ENCODE peak calls at places on chromosomes 12 and 14, in four cellular contexts. B is HepG2, J is SK-N-SH, Q is K562. F is an unnamed sample.

GRCh38 chr14:85280074-85280473 is 249.9 kb upstream of the FLRT2 start:
- DNase-seq in B (no peak), J (no peak), Q (no peak), F (no peak)

GRCh38 chr14:64841121-64841611 is 38.5 kb downstream of the SPTB start:
- DNase-seq in Q (peak), B (peak), J (no peak), F (peak)

GRCh38 chr14:94174622-94175402 is 690 bp downstream of the PPP4R4 start:
- DNase-seq in J (peak), B (no peak), Q (no peak), F (no peak)

GRCh38 chr12:123387508-123388217 is 3.7 kb downstream of the KMT5A start:
- DNase-seq in J (no peak), Q (peak), B (no peak), F (no peak)

GRCh38 chr14:52060080-52060479 is 8.8 kb downstream of the NID2 start:
- DNase-seq in J (no peak), Q (no peak), B (no peak), F (no peak)

GRCh38 chr14:70886421-70887206 is 20.6 kb upstream of the PCNX1 start:
- DNase-seq in J (no peak), Q (peak), B (no peak), F (no peak)

GRCh38 chr12:130236421-130236820 is 74.2 kb downstream of the FZD10 start:
- DNase-seq in B (no peak), J (no peak), Q (no peak), F (no peak)

GRCh38 chr12:110935588-110935987 is 15.2 kb upstream of the MYL2 start:
- DNase-seq in Q (no peak), B (no peak), J (no peak), F (no peak)

DNA sequence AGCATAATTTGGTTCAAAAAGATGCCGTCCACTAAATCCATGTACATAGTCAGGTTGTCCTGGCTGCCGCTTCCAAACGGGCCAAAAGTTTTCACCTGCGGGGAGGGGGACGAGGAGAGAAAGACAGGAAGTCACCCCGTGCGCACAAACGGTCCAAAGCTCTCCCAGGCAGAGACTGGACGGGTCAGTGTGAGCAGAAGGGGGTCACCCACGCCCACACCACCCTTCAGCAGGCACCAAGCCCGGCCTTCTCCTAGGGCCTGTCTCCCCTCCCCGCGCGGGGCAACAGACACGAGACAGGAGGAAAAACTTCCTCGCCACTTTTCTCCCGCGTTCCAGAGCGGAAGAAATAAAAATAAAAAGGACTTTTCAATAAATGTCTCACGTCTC is 881 bp downstream of the CCDC88C start:
- DNase-seq in Q (peak), B (no peak), J (no peak), F (no peak)
- TF ChIP-seq ELF1 in Q (no peak), B (no peak), J (no peak), F (no peak)

GRCh38 chr14:57851354-57851753 is 14.5 kb downstream of the SLC35F4 start:
- DNase-seq in Q (no peak), J (no peak), B (no peak), F (no peak)
- H3K4me2 ChIP-seq in Q (no peak), J (no peak), B (no peak), F (no peak)

GRCh38 chr14:45698462-45699134 is 445.6 kb upstream of the MIS18BP1 start:
- DNase-seq in B (no peak), J (no peak), Q (no peak), F (no peak)
- TF ChIP-seq ELF1 in B (no peak), J (no peak), Q (no peak), F (no peak)

GRCh38 chr12:66692986-66693385 is 14.1 kb upstream of the GRIP1 start:
- DNase-seq in Q (no peak), J (no peak), B (no peak), F (no peak)

GRCh38 chr12:66694666-66695065 is 15.8 kb upstream of the GRIP1 start:
- DNase-seq in J (no peak), Q (no peak), B (no peak), F (no peak)

GRCh38 chr12:66693901-66694513 is 15.1 kb upstream of the GRIP1 start:
- DNase-seq in J (peak), Q (peak), B (peak), F (peak)

GRCh38 chr12:66697404-66697803 is 18.5 kb upstream of the GRIP1 start:
- DNase-seq in B (no peak), Q (no peak), J (no peak), F (no peak)

GRCh38 chr12:66695130-66695529 is 16.3 kb upstream of the GRIP1 start:
- DNase-seq in Q (no peak), B (no peak), J (no peak), F (no peak)
- H3K4me2 ChIP-seq in Q (no peak), B (no peak), J (no peak), F (no peak)

GRCh38 chr14:99972748-99973466 is 92.3 kb upstream of the EVL start:
- DNase-seq in J (no peak), B (no peak), Q (no peak), F (no peak)
- TF ChIP-seq ELF1 in J (no peak), B (no peak), Q (no peak), F (no peak)

DNA sequence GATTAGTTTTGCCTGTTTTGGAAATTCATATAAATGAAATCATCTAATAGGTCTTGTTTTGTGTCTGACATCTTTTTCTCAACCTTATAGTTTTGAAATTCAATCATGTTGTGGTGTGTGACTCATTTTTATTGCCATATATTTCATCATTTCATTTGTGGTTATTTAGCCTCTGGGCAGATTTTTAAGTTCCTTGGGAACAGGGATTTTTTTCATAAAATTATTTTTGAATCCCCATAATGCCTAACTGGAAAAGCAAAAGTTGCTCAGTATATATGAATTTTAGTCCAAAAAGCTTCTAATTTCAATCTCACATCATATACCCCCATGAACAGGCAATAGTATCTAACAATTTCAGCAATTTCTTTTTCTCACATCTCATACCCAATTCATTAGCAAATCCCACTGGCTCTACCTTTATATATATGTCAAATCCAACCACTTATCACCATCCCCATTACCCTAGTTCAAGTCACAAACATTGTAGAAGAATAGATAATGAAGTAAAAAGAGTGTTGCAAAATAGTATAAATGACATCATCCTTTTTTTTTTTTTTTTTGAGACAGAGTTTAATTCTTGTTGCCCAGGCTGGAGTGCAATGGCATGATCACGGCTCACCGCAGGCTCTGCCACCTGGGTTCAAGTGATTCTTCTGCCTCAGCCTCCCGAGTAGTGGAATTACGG is 2.6 kb upstream of the OR6J1 start:
- DNase-seq in B (no peak), J (no peak), Q (no peak), F (no peak)
- H3K4me2 ChIP-seq in B (no peak), J (no peak), Q (no peak), F (peak)

DNA sequence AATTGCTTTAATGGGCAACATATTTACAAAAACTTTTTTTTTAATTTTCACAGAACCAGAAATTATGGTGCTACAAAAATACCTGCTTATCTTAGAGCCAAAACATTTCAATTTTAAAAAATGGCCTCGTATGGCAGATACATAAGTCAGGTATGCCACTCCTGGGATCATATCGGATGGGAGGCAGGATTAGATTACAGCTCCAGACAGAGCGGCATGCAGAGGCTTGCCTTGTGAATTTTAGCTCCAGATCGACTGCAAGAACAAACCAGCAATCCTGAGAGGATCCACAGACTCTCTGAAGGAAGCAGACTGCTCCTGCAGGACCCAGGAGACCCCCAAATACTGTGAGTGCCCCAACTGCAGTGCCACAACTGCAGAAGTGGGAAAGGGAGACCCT is 169.3 kb upstream of the AMIGO2 start:
- DNase-seq in B (no peak), Q (peak), J (no peak), F (no peak)
- TF ChIP-seq ELF1 in B (no peak), Q (no peak), J (no peak), F (no peak)

GRCh38 chr12:128804762-128805161 is 19.0 kb downstream of the SLC15A4 start:
- DNase-seq in J (no peak), B (no peak), Q (no peak), F (no peak)
- H3K4me2 ChIP-seq in J (no peak), B (no peak), Q (no peak), F (no peak)

GRCh38 chr14:69675877-69676416 is 64.6 kb downstream of the SUSD6 start:
- DNase-seq in Q (no peak), B (no peak), J (no peak), F (no peak)
- TF ChIP-seq ELF1 in Q (no peak), B (no peak), J (no peak), F (no peak)